ENCODE peak calls at places on chromosomes 11 and 22, in ten cellular contexts. U is heart right ventricle, B is tibial artery, W is neuronal stem cell, S is upper lobe of left lung, A is GM23248, N is sigmoid colon, L is body of pancreas, M is heart left ventricle, E is Panc1. X is an unnamed sample. For H3K36me3, the result is how much of the 10 kb centered on the place peaks cover.

GRCh38 chr11:112195906-112196305 is 20.6 kb downstream of the BCO2 start:
- DNase-seq in A (peak), L (no peak), M (no peak), E (no peak), S (no peak), N (no peak), W (no peak), B (no peak), U (no peak), X (no peak)

GRCh38 chr11:23123766-23124165 is 263.5 kb upstream of the CCDC179 start:
- DNase-seq in E (no peak), W (no peak), S (no peak), N (no peak), U (no peak), A (peak), B (no peak), M (no peak), L (no peak), X (no peak)

GRCh38 chr11:7639643-7640025 is 33.7 kb downstream of the CYB5R2 start:
- DNase-seq in N (no peak), L (peak), M (no peak), S (peak), A (no peak), W (no peak), B (no peak), E (no peak), U (no peak), X (no peak)

GRCh38 chr11:93537022-93537421 is 6.2 kb downstream of the SMCO4 start:
- DNase-seq in W (no peak), N (no peak), L (peak), A (peak), E (no peak), U (peak), S (no peak), M (peak), B (peak), X (peak)

GRCh38 chr11:1877211-1878133 is 14.2 kb downstream of the PRR33 start:
- DNase-seq in U (peak), M (peak), B (peak), L (peak), A (peak), W (no peak), E (no peak), N (peak), S (peak), X (peak)

GRCh38 chr11:4539603-4540219 is 5.3 kb upstream of the OR52M1 start:
- DNase-seq in L (peak), E (peak), S (peak), M (peak), U (peak), N (no peak), A (peak), W (peak), B (no peak), X (peak)

GRCh38 chr11:70326843-70327242 is 56.4 kb downstream of the PPFIA1 start:
- DNase-seq in M (no peak), S (peak), N (no peak), B (no peak), A (no peak), E (no peak), U (no peak), L (no peak), W (no peak), X (no peak)

GRCh38 chr11:134406264-134407185 is 5.5 kb downstream of the B3GAT1 start:
- DNase-seq in N (no peak), M (no peak), B (no peak), L (no peak), A (peak), S (no peak), W (no peak), E (no peak), U (no peak), X (peak)

GRCh38 chr11:100681064-100681502 is 6.0 kb upstream of the ARHGAP42 start:
- DNase-seq in E (no peak), A (no peak), L (peak), B (no peak), U (peak), S (peak), N (peak), M (peak), W (no peak), X (no peak)

GRCh38 chr11:74232316-74232950 is 61.3 kb downstream of the PPME1 start:
- DNase-seq in S (no peak), U (no peak), L (no peak), W (no peak), N (no peak), B (no peak), A (no peak), M (no peak), E (no peak), X (no peak)

GRCh38 chr11:824292-824880 is 3.3 kb upstream of the CRACR2B start:
- DNase-seq in E (no peak), B (no peak), W (no peak), M (no peak), A (no peak), L (peak), S (no peak), U (no peak), N (no peak), X (no peak)

GRCh38 chr11:68064876-68065275 is 26.1 kb downstream of the TCIRG1 start:
- DNase-seq in W (no peak), A (no peak), U (no peak), M (no peak), L (no peak), B (no peak), E (no peak), S (no peak), N (no peak), X (no peak)
- H3K36me3 ChIP-seq in W (under half), A (under half), U (under half), M (under half), L (half or more), B (half or more), E (under half), S (half or more), N (under half), X (under half)

DNA sequence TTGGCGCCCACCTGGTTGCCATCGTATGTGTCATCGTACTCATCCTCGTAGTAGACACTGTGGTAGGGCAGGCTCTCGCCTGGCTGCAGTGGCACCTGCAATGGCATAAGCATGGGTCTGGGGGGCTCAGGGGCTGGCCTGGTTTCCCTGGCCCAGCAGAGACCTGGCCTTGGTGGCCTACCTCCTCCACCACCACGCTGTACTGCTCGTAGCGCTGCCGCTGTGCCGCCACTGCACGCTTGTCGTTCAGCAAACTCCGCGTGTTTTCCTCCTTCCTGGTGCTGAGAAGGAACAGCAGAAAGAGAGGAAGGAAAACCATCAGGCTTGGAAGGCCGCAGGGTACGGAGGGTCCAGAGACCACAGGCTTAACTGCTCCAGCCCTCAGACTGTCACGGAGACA is 26.2 kb downstream of the UQCR10 start:
- DNase-seq in B (no peak), A (no peak), S (no peak), U (no peak), L (no peak), M (no peak), N (no peak), W (no peak), E (no peak), X (no peak)
- H3K36me3 ChIP-seq in B (half or more), A (under half), S (half or more), U (under half), L (under half), M (under half), N (under half), W (under half), E (under half), X (half or more)

GRCh38 chr11:83764643-83765042 is 478.5 kb upstream of the CCDC90B start:
- DNase-seq in U (no peak), E (no peak), M (no peak), A (no peak), B (no peak), S (no peak), N (no peak), W (no peak), L (no peak), X (no peak)

GRCh38 chr11:83766932-83767331 is 480.8 kb upstream of the CCDC90B start:
- DNase-seq in B (no peak), S (no peak), U (no peak), M (no peak), A (no peak), W (no peak), L (no peak), E (no peak), N (no peak), X (no peak)

GRCh38 chr11:83773950-83774880 is 488.0 kb upstream of the CCDC90B start:
- DNase-seq in E (no peak), W (no peak), B (no peak), M (no peak), U (no peak), N (no peak), S (no peak), A (peak), L (no peak), X (no peak)

GRCh38 chr11:83768476-83768875 is 482.3 kb upstream of the CCDC90B start:
- DNase-seq in U (no peak), L (no peak), M (no peak), B (no peak), N (no peak), S (no peak), E (no peak), W (no peak), A (no peak), X (no peak)
- H3K36me3 ChIP-seq in U (under half), L (under half), M (under half), B (under half), N (under half), S (under half), E (under half), W (under half), A (under half), X (under half)

GRCh38 chr11:2968501-2968900 is 23.6 kb downstream of the NAP1L4 start:
- DNase-seq in L (no peak), B (no peak), A (no peak), N (no peak), M (no peak), S (no peak), W (no peak), U (no peak), E (no peak), X (no peak)

GRCh38 chr11:2977113-2977512 is 15.0 kb downstream of the NAP1L4 start:
- DNase-seq in W (no peak), M (no peak), B (no peak), S (no peak), L (no peak), A (no peak), N (no peak), E (no peak), U (no peak), X (no peak)

GRCh38 chr11:2976289-2977063 is 15.7 kb downstream of the NAP1L4 start:
- DNase-seq in L (no peak), M (no peak), E (no peak), W (no peak), N (no peak), S (no peak), U (no peak), B (no peak), A (no peak), X (no peak)

GRCh38 chr11:2975594-2975993 is 16.5 kb downstream of the NAP1L4 start:
- DNase-seq in L (no peak), M (peak), N (no peak), S (no peak), W (no peak), A (peak), U (no peak), B (no peak), E (no peak), X (no peak)

DNA sequence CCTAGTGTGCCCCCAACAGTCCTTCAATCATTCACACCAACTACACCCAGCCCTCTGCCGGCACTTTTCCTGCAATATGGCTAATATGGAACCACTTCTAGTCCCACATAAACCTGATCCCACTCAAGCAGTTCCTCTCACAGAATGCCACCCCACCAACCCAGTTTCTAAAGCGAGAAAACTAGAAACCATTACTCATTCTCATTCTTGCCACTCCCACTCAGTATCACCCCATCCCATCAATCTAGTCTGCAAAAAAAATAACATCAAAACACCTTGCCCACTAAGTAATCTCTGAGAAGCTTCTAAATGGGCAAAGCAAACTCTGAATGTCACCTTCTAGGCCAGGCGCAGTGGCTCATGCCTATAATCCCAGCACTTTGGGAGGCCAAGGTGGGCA is 17.9 kb downstream of the NAP1L4 start:
- DNase-seq in N (no peak), A (no peak), S (no peak), U (no peak), M (no peak), L (no peak), E (no peak), W (no peak), B (no peak), X (no peak)
- H3K36me3 ChIP-seq in N (under half), A (half or more), S (half or more), U (half or more), M (under half), L (under half), E (half or more), W (half or more), B (half or more), X (half or more)

X was measured in osteoblast.